ENCODE peak calls at places on chromosomes 4 and X, in six cellular contexts. G is heart left ventricle, P is midbrain, C is dermis blood vessel endothelial cell, H is T follicular helper cell, D is dermis microvascular lymphatic vessel endothelial cell. N is an unnamed sample.
A peak's percentile ranks its signal among the peaks of the same experiment; 100 is the strongest.

GRCh38 chr4:155342142-155342541 is 34.6 kb downstream of the MAP9 start:
- DNase-seq in G (no peak), P (no peak), C (no peak), H (no peak), D (no peak), N (no peak)

GRCh38 chr4:3346146-3346545 is 53.3 kb downstream of the RGS12 start:
- DNase-seq in G (no peak), P (peak; percentile 78), C (peak; percentile 88), H (peak; percentile 8), D (peak; percentile 80), N (peak; percentile 88)

GRCh38 chr4:1202526-1203378 is 30.4 kb upstream of the SPON2 start:
- DNase-seq in G (peak; percentile 23), P (no peak), C (no peak), H (no peak), D (no peak), N (no peak)

GRCh38 chr4:68907230-68907629 is 44.4 kb downstream of the UGT2A3 start:
- DNase-seq in G (no peak), P (no peak), C (no peak), H (no peak), D (no peak), N (no peak)

GRCh38 chr4:83910693-83911092 is 374.8 kb downstream of the GPAT3 start:
- DNase-seq in G (no peak), P (no peak), C (no peak), H (no peak), D (no peak), N (no peak)

GRCh38 chrX:49230500-49231232 is 2.5 kb downstream of the CACNA1F start:
- DNase-seq in G (peak; percentile 76), P (no peak), C (peak; percentile 17), H (peak; percentile 16), D (no peak), N (no peak)

GRCh38 chr4:187307131-187307530 is 583.5 kb upstream of the FAT1 start:
- DNase-seq in G (no peak), P (no peak), C (no peak), H (no peak), D (no peak), N (no peak)

GRCh38 chrX:10007604-10008003 is 40.4 kb downstream of the CLDN34 start:
- DNase-seq in G (no peak), P (no peak), C (no peak), H (no peak), D (no peak), N (no peak)

GRCh38 chr4:1249731-1250526 is 999 bp upstream of the CTBP1 start:
- DNase-seq in G (no peak), P (no peak), C (peak; percentile 42), H (no peak), D (peak; percentile 37), N (peak; percentile 40)

GRCh38 chr4:154507170-154507569 is 15.6 kb upstream of the DCHS2 start:
- DNase-seq in G (no peak), P (no peak), C (no peak), H (no peak), D (no peak), N (no peak)

GRCh38 chr4:54784188-54784671 is 126.5 kb downstream of the KIT start:
- DNase-seq in G (peak; percentile 90), P (peak; percentile 81), C (peak; percentile 60), H (no peak), D (peak; percentile 30), N (peak; percentile 69)

GRCh38 chr4:10458190-10458589 is 964 bp upstream of the ZNF518B start:
- DNase-seq in G (no peak), P (no peak), C (peak; percentile 54), H (no peak), D (peak; percentile 47), N (peak; percentile 33)

GRCh38 chrX:53563324-53563723 is 123.2 kb downstream of the HUWE1 start:
- DNase-seq in G (no peak), P (no peak), C (no peak), H (no peak), D (no peak), N (no peak)

GRCh38 chr4:182126567-182126966 is 116.6 kb upstream of the TENM3 start:
- DNase-seq in G (no peak), P (no peak), C (no peak), H (no peak), D (no peak), N (no peak)

GRCh38 chr4:17690898-17691297 is 76.5 kb downstream of the MED28 start:
- DNase-seq in G (no peak), P (no peak), C (no peak), H (no peak), D (no peak), N (no peak)

GRCh38 chr4:52548818-52549570 is 110.1 kb downstream of the USP46 start:
- DNase-seq in G (no peak), P (no peak), C (no peak), H (no peak), D (no peak), N (no peak)

GRCh38 chr4:3384771-3385701 is 56.7 kb upstream of the HGFAC start:
- DNase-seq in G (peak; percentile 67), P (no peak), C (peak; percentile 53), H (no peak), D (peak; percentile 33), N (no peak)

GRCh38 chrX:2226182-2226581 is 274.6 kb downstream of the DHRSX start:
- DNase-seq in G (no peak), P (no peak), C (no peak), H (no peak), D (no peak), N (no peak)

GRCh38 chr4:69995526-69996016 is at the start of gene STATH:
- DNase-seq in G (no peak), P (no peak), C (no peak), H (no peak), D (no peak), N (no peak)

GRCh38 chrX:58025979-58026378 is 115.7 kb upstream of the ZXDA start:
- DNase-seq in G (no peak), P (peak; percentile 41), C (peak; percentile 63), H (peak; percentile 9), D (peak; percentile 48), N (peak; percentile 68)

GRCh38 chr4:98728433-98728832 is 70.0 kb upstream of the TSPAN5 start:
- DNase-seq in G (peak; percentile 28), P (no peak), C (peak; percentile 96), H (no peak), D (peak; percentile 95), N (peak; percentile 83)